ENCODE peak calls at places on chromosomes 13 and 19, in nine cellular contexts. O is GM04504; G is amniotic stem cell; J is activated CD4-positive, CD25-positive, alpha-beta regulatory T cell; C is T47D; B is GM18507; W is activated naive CD4-positive, alpha-beta T cell treated with Interleukin-2 at 50 U/mL for 16 hours; T is RWPE1; D is A549. E is an unnamed sample.

GRCh38 chr13:41700790-41701310 is 243.5 kb downstream of the RGCC start:
- DNase-seq in G (peak; percentile 20), O (peak; percentile 65), D (peak; percentile 24), W (no peak), C (no peak), J (no peak), B (no peak), T (peak; percentile 50), E (no peak)

GRCh38 chr13:114115191-114115671 is 17.2 kb downstream of the RASA3 start:
- DNase-seq in G (no peak), T (peak; percentile 45), D (peak; percentile 61), O (no peak), W (peak; percentile 35), J (no peak), C (no peak), B (no peak), E (no peak)

GRCh38 chr19:52785506-52785905 is 1.1 kb downstream of the ZNF600 start:
- DNase-seq in T (no peak), J (no peak), G (no peak), B (no peak), C (no peak), W (no peak), D (no peak), O (no peak), E (no peak)

GRCh38 chr13:34002141-34002540 is 184.2 kb downstream of the RFC3 start:
- DNase-seq in O (no peak), J (no peak), C (no peak), W (no peak), T (no peak), B (no peak), D (no peak), G (no peak), E (no peak)

GRCh38 chr19:5434970-5435641 is 20.1 kb upstream of the ZNRF4 start:
- DNase-seq in J (no peak), W (peak; percentile 32), T (peak; percentile 93), D (peak; percentile 74), G (peak; percentile 81), C (no peak), B (no peak), O (peak; percentile 42), E (no peak)

GRCh38 chr19:33879818-33880575 is 83.3 kb downstream of the KCTD15 start:
- DNase-seq in W (no peak), G (no peak), B (no peak), J (no peak), D (no peak), C (peak; percentile 90), T (no peak), O (no peak), E (peak; percentile 18)

GRCh38 chr13:35978607-35979316 is 152.4 kb downstream of the DCLK1 start:
- DNase-seq in T (peak; percentile 46), O (peak; percentile 50), G (no peak), W (no peak), B (no peak), D (peak; percentile 40), C (peak; percentile 63), J (no peak), E (no peak)

GRCh38 chr19:30335306-30335886 is 36.8 kb upstream of the ZNF536 start:
- DNase-seq in J (no peak), T (no peak), G (no peak), D (no peak), B (no peak), W (no peak), O (no peak), C (no peak), E (no peak)

GRCh38 chr13:41361501-41361900 is 50.4 kb downstream of the NAA16 start:
- DNase-seq in T (no peak), J (no peak), G (no peak), O (no peak), W (no peak), B (no peak), C (no peak), D (no peak), E (no peak)

GRCh38 chr19:35224681-35225604 is 3.6 kb downstream of the FAM187B start:
- DNase-seq in G (no peak), D (no peak), T (no peak), J (no peak), B (no peak), W (no peak), O (no peak), C (no peak), E (no peak)

GRCh38 chr13:98033277-98034247 is 80.1 kb downstream of the IPO5 start:
- DNase-seq in W (no peak), G (peak; percentile 38), D (peak; percentile 51), B (no peak), T (peak; percentile 18), O (peak; percentile 57), C (peak; percentile 71), J (no peak), E (no peak)

GRCh38 chr19:4929186-4929585 is 19.9 kb downstream of the UHRF1 start:
- DNase-seq in J (no peak), D (no peak), T (no peak), O (no peak), W (no peak), G (no peak), B (no peak), C (no peak), E (no peak)

GRCh38 chr19:7751157-7751783 is 3.9 kb upstream of the CD209 start:
- DNase-seq in B (no peak), O (no peak), G (no peak), C (no peak), W (peak; percentile 53), D (no peak), T (no peak), J (no peak), E (no peak)

GRCh38 chr19:45506246-45506990 is 861 bp upstream of the VASP start:
- DNase-seq in W (peak; percentile 99), D (peak; percentile 98), O (peak; percentile 70), J (peak; percentile 95), B (peak; percentile 76), C (peak; percentile 91), T (peak; percentile 95), G (peak; percentile 92), E (peak; percentile 94)

GRCh38 chr13:108226184-108226583 is 8.0 kb downstream of the ABHD13 start:
- DNase-seq in W (no peak), G (no peak), J (no peak), O (no peak), T (no peak), C (no peak), B (no peak), D (no peak), E (no peak)

GRCh38 chr19:2969104-2969504 is 8.3 kb upstream of the TLE6 start:
- DNase-seq in T (no peak), D (no peak), O (no peak), G (no peak), W (no peak), B (no peak), C (no peak), J (no peak), E (peak; percentile 51)

GRCh38 chr13:34578471-34578870 is 363.6 kb upstream of the NBEA start:
- DNase-seq in C (no peak), T (peak; percentile 13), B (no peak), O (no peak), W (no peak), D (peak; percentile 9), J (no peak), G (no peak), E (no peak)

GRCh38 chr13:74062933-74063332 is 71.3 kb downstream of the KLF12 start:
- DNase-seq in O (no peak), T (no peak), D (no peak), C (no peak), J (no peak), G (no peak), B (peak; percentile 8), W (peak; percentile 37), E (no peak)

GRCh38 chr19:5961969-5962945 is 15.7 kb downstream of the RANBP3 start:
- DNase-seq in D (no peak), C (peak; percentile 33), O (no peak), T (no peak), G (no peak), B (peak; percentile 33), W (peak; percentile 60), J (peak; percentile 84), E (no peak)

GRCh38 chr19:13692096-13692495 is 72.2 kb upstream of the MRI1 start:
- DNase-seq in D (no peak), O (peak; percentile 30), T (peak; percentile 63), B (no peak), G (no peak), C (no peak), W (no peak), J (no peak), E (no peak)

GRCh38 chr13:29908917-29909755 is 58.7 kb upstream of the UBL3 start:
- DNase-seq in C (no peak), W (no peak), G (no peak), B (no peak), D (no peak), O (no peak), T (no peak), J (no peak), E (no peak)

E was measured in D341Med.